ENCODE peak calls at places on chromosomes 3 and 15, in seven cellular contexts. T is neuronal stem cell, W is H9, M is mesendoderm, Y is H1, D is IMR-90, H is trophoblast cell. F is an unnamed sample.

GRCh38 chr15:74630284-74631086 is 14.8 kb downstream of the CLK3 start:
- DNase-seq in T (no peak), W (peak), M (no peak), Y (no peak), D (no peak), H (no peak), F (no peak)

GRCh38 chr3:130276203-130276803 is 69.2 kb upstream of the COL6A5 start:
- DNase-seq in T (peak), W (no peak), M (peak), Y (no peak), D (peak), H (peak), F (peak)

GRCh38 chr15:31178705-31179104 is 77.2 kb upstream of the TRPM1 start:
- DNase-seq in T (no peak), W (no peak), M (no peak), Y (no peak), D (no peak), H (no peak), F (no peak)

GRCh38 chr15:31352283-31352880 is 25.7 kb downstream of the KLF13 start:
- DNase-seq in T (no peak), W (no peak), M (no peak), Y (no peak), D (peak), H (no peak), F (no peak)

GRCh38 chr3:29337565-29337964 is 56.7 kb downstream of the RBMS3 start:
- DNase-seq in T (no peak), W (no peak), M (no peak), Y (no peak), D (no peak), H (no peak), F (no peak)

GRCh38 chr3:184228376-184229137 is 828 bp upstream of the VWA5B2 start:
- DNase-seq in T (no peak), W (no peak), M (no peak), Y (no peak), D (no peak), H (no peak), F (no peak)

GRCh38 chr3:101928890-101929289 is 79.6 kb downstream of the NFKBIZ start:
- DNase-seq in T (no peak), W (no peak), M (no peak), Y (no peak), D (peak), H (no peak), F (peak)

GRCh38 chr3:170021083-170021482 is 16.7 kb upstream of the GPR160 start:
- DNase-seq in T (no peak), W (no peak), M (peak), Y (no peak), D (no peak), H (no peak), F (no peak)

GRCh38 chr15:90334304-90334731 is 17.8 kb upstream of the ZNF774 start:
- DNase-seq in T (no peak), W (no peak), M (no peak), Y (no peak), D (no peak), H (peak), F (no peak)

GRCh38 chr3:64975138-64975537 is 287.3 kb upstream of the ADAMTS9 start:
- DNase-seq in T (no peak), W (no peak), M (no peak), Y (no peak), D (no peak), H (no peak), F (no peak)

GRCh38 chr15:89197503-89197971 is 23.8 kb downstream of the RLBP1 start:
- DNase-seq in T (peak), W (peak), M (peak), Y (no peak), D (no peak), H (no peak), F (no peak)

GRCh38 chr3:105613120-105613519 is 246.4 kb downstream of the ALCAM start:
- DNase-seq in T (no peak), W (peak), M (peak), Y (no peak), D (no peak), H (no peak), F (no peak)

GRCh38 chr15:78914027-78914764 is 30.6 kb downstream of the CTSH start:
- DNase-seq in T (no peak), W (no peak), M (peak), Y (no peak), D (no peak), H (no peak), F (no peak)

GRCh38 chr15:33022629-33023028 is 171.9 kb downstream of the FMN1 start:
- DNase-seq in T (no peak), W (peak), M (peak), Y (no peak), D (peak), H (no peak), F (peak)

GRCh38 chr3:115792206-115792955 is 169.1 kb downstream of the GAP43 start:
- DNase-seq in T (no peak), W (no peak), M (no peak), Y (no peak), D (peak), H (no peak), F (peak)

GRCh38 chr3:156633335-156633734 is 41.1 kb upstream of the TIPARP start:
- DNase-seq in T (no peak), W (no peak), M (no peak), Y (no peak), D (peak), H (peak), F (no peak)

GRCh38 chr15:63909819-63910437 is 76.2 kb upstream of the HERC1 start:
- DNase-seq in T (no peak), W (no peak), M (no peak), Y (no peak), D (peak), H (no peak), F (peak)

GRCh38 chr15:77044228-77045042 is 26.5 kb downstream of the TSPAN3 start:
- DNase-seq in T (no peak), W (no peak), M (no peak), Y (no peak), D (no peak), H (no peak), F (no peak)

GRCh38 chr3:64209866-64210609 is 15.2 kb downstream of the PRICKLE2 start:
- DNase-seq in T (no peak), W (no peak), M (no peak), Y (no peak), D (no peak), H (no peak), F (peak)

GRCh38 chr3:62586356-62586755 is 213.0 kb upstream of the FEZF2 start:
- DNase-seq in T (no peak), W (no peak), M (no peak), Y (no peak), D (peak), H (no peak), F (peak)

GRCh38 chr15:29570931-29571727 is 251.1 kb downstream of the TJP1 start:
- DNase-seq in T (peak), W (peak), M (peak), Y (no peak), D (no peak), H (peak), F (peak)

GRCh38 chr3:144369151-144369879 is 397.7 kb downstream of the DIPK2A start:
- DNase-seq in T (no peak), W (no peak), M (no peak), Y (no peak), D (no peak), H (no peak), F (no peak)

GRCh38 chr15:66071621-66072295 is 181.8 kb downstream of the MEGF11 start:
- DNase-seq in T (no peak), W (no peak), M (no peak), Y (no peak), D (no peak), H (no peak), F (no peak)

GRCh38 chr3:124882749-124883148 is 4.4 kb downstream of the ITGB5 start:
- DNase-seq in T (peak), W (no peak), M (no peak), Y (no peak), D (peak), H (no peak), F (peak)

GRCh38 chr15:55522741-55523450 is 14.9 kb upstream of the DNAAF4 start:
- DNase-seq in T (no peak), W (no peak), M (no peak), Y (no peak), D (no peak), H (no peak), F (no peak)

GRCh38 chr15:62413786-62414185 is 248.7 kb upstream of the C2CD4B start:
- DNase-seq in T (no peak), W (no peak), M (no peak), Y (no peak), D (no peak), H (no peak), F (no peak)

GRCh38 chr3:65548848-65549625 is 489.7 kb downstream of the MAGI1 start:
- DNase-seq in T (peak), W (peak), M (peak), Y (no peak), D (no peak), H (no peak), F (peak)

GRCh38 chr15:26433060-26433459 is 339.8 kb downstream of the GABRB3 start:
- DNase-seq in T (no peak), W (no peak), M (no peak), Y (no peak), D (no peak), H (no peak), F (no peak)

GRCh38 chr3:153372326-153372725 is 210.3 kb downstream of the RAP2B start:
- DNase-seq in T (no peak), W (no peak), M (no peak), Y (no peak), D (peak), H (peak), F (no peak)

GRCh38 chr3:185701891-185702563 is 115.9 kb downstream of the SENP2 start:
- DNase-seq in T (no peak), W (no peak), M (peak), Y (no peak), D (no peak), H (no peak), F (no peak)

GRCh38 chr3:5006755-5007202 is 27.5 kb downstream of the BHLHE40 start:
- DNase-seq in T (no peak), W (no peak), M (no peak), Y (no peak), D (no peak), H (peak), F (peak)

GRCh38 chr3:72340476-72341379 is 507.5 kb downstream of the SHQ1 start:
- DNase-seq in T (no peak), W (no peak), M (no peak), Y (no peak), D (no peak), H (no peak), F (peak)

GRCh38 chr3:157669403-157669802 is 166.2 kb upstream of the VEPH1 start:
- DNase-seq in T (no peak), W (no peak), M (no peak), Y (no peak), D (no peak), H (no peak), F (no peak)

GRCh38 chr3:85560088-85560790 is 601.5 kb downstream of the CADM2 start:
- DNase-seq in T (no peak), W (no peak), M (no peak), Y (no peak), D (no peak), H (no peak), F (no peak)

GRCh38 chr3:51559266-51559907 is 20.9 kb downstream of the RAD54L2 start:
- DNase-seq in T (no peak), W (no peak), M (no peak), Y (no peak), D (peak), H (no peak), F (peak)

GRCh38 chr3:99172736-99173657 is 271.5 kb upstream of the DCBLD2 start:
- DNase-seq in T (peak), W (peak), M (peak), Y (no peak), D (peak), H (peak), F (peak)

GRCh38 chr3:144843099-144843498 is 871.5 kb downstream of the DIPK2A start:
- DNase-seq in T (no peak), W (no peak), M (peak), Y (no peak), D (no peak), H (no peak), F (peak)

GRCh38 chr3:128174645-128175590 is 21.6 kb downstream of the EEFSEC start:
- DNase-seq in T (no peak), W (no peak), M (no peak), Y (no peak), D (no peak), H (peak), F (no peak)

DNA sequence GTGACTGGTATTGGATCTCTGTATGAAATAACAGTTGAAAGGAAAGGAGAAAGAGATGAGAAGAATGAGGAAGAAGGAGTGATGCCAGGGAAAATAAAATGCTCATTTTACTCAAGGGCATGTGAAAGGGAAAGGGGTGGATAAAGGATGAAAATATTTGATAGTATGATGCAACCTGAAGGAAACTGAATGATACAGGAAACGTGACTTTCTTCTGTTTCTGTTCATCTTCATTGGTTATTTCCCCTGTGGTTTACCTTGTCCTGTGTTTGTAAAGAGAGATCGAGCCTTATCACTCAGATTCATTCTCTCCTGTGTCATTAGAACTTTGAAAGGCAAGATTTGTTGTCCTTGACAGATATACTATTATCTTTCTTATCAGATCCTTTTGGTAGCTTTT is 243.6 kb upstream of the SLITRK3 start:
- DNase-seq in T (no peak), W (no peak), M (peak), Y (no peak), D (peak), H (no peak), F (no peak)
- H4K8ac ChIP-seq in T (no peak), W (no peak), M (no peak), Y (no peak), D (no peak), H (no peak), F (no peak)

GRCh38 chr3:16877527-16877926 is 7.2 kb upstream of the PLCL2 start:
- DNase-seq in T (no peak), W (no peak), M (no peak), Y (no peak), D (no peak), H (no peak), F (no peak)

GRCh38 chr3:16875876-16876575 is 8.7 kb upstream of the PLCL2 start:
- DNase-seq in T (no peak), W (no peak), M (no peak), Y (no peak), D (no peak), H (peak), F (no peak)

GRCh38 chr3:16871915-16872842 is 12.6 kb upstream of the PLCL2 start:
- DNase-seq in T (no peak), W (no peak), M (no peak), Y (no peak), D (no peak), H (no peak), F (no peak)

GRCh38 chr3:16869606-16870005 is 15.1 kb upstream of the PLCL2 start:
- DNase-seq in T (no peak), W (no peak), M (no peak), Y (no peak), D (no peak), H (no peak), F (no peak)

DNA sequence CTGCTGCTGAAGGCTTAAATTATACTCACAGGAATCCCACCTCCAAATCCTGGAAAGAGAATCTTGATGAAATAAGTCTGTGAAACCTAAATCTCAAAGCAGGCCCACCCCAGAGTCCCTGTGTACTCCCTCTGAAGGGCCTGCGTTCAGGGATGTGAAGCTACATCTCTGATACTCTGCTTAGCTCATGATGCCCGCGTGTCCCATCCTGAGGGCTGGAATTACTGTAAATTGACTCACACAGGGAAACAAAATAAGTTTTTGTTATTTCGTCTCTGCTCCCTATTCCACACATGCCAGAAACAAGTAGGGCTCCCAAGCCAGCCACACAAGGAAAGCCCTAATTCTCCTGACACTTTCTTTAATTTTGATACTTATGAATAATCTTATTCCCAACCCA is 10.9 kb upstream of the PLCL2 start:
- DNase-seq in T (no peak), W (no peak), M (no peak), Y (no peak), D (no peak), H (peak), F (no peak)
- H2BK120ac ChIP-seq in T (no peak), W (no peak), M (no peak), Y (no peak), D (no peak), H (no peak), F (no peak)

DNA sequence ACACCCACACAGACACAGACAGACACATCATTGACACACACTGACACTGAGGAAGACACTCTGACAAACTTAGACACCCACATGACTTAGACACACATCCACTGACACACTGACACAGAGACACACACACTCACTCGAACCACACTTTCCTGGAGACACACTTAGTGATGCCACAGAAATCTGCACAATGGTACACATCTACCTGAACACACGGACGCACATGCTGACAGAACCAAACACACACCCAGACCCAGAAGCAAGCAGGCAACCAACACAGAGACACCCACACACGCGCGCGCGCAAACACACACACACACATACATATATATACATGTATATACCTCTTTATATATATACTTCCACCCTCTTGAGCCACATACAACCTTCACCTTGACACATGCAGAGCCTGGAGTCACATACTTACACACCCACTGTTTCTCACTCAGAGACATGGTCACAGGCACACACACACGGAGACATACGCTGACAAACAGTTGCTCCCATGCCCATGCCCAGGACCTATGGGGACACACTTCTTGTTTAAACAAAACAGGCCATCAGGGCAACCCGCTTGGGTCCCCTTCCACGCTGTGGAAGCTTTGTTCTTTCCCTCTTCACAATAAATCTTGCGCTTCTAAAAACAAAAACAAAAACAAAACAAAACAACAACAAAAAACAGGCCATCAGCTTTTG is 907 bp upstream of the SCN5A start:
- DNase-seq in T (no peak), W (peak), M (no peak), Y (no peak), D (no peak), H (peak), F (peak)
- H3K4me2 ChIP-seq in T (peak), W (peak), M (no peak), Y (peak), D (peak), H (peak), F (no peak)

GRCh38 chr3:32310918-32311839 is 72.7 kb downstream of the CMTM8 start:
- DNase-seq in T (no peak), W (no peak), M (no peak), Y (no peak), D (no peak), H (no peak), F (no peak)

GRCh38 chr3:32308378-32308777 is 69.9 kb downstream of the CMTM8 start:
- DNase-seq in T (no peak), W (no peak), M (no peak), Y (no peak), D (no peak), H (no peak), F (no peak)

GRCh38 chr3:32307591-32307990 is 69.1 kb downstream of the CMTM8 start:
- DNase-seq in T (no peak), W (no peak), M (no peak), Y (no peak), D (no peak), H (no peak), F (no peak)

GRCh38 chr3:32309653-32310242 is 71.3 kb downstream of the CMTM8 start:
- DNase-seq in T (no peak), W (no peak), M (no peak), Y (no peak), D (no peak), H (no peak), F (no peak)

GRCh38 chr3:32310336-32310735 is 71.9 kb downstream of the CMTM8 start:
- DNase-seq in T (no peak), W (no peak), M (no peak), Y (no peak), D (no peak), H (no peak), F (no peak)
- H4K8ac ChIP-seq in T (no peak), W (no peak), M (no peak), Y (no peak), D (no peak), H (no peak), F (no peak)

GRCh38 chr3:177177670-177178295 is 19.5 kb downstream of the TBL1XR1 start:
- DNase-seq in T (no peak), W (no peak), M (no peak), Y (no peak), D (no peak), H (no peak), F (no peak)
- H2BK120ac ChIP-seq in T (no peak), W (no peak), M (no peak), Y (no peak), D (no peak), H (no peak), F (no peak)

DNA sequence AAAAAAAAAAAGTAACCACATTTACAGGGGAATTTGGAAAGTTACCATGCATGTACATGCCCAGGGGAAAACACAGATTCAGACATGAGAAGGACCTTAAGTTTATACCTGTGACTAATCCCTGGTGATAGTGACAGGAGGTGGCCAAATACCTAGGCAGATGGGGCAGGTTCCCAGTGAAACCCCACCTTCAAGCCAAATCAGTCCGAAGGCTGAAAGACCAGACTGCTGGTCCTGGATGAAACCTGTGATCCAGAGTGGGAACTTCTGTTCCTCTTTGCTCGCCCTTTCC is 15.8 kb downstream of the SPCS1 start:
- DNase-seq in T (no peak), W (no peak), M (no peak), Y (no peak), D (no peak), H (no peak), F (no peak)
- H3K4me2 ChIP-seq in T (no peak), W (no peak), M (no peak), Y (no peak), D (no peak), H (no peak), F (no peak)

DNA sequence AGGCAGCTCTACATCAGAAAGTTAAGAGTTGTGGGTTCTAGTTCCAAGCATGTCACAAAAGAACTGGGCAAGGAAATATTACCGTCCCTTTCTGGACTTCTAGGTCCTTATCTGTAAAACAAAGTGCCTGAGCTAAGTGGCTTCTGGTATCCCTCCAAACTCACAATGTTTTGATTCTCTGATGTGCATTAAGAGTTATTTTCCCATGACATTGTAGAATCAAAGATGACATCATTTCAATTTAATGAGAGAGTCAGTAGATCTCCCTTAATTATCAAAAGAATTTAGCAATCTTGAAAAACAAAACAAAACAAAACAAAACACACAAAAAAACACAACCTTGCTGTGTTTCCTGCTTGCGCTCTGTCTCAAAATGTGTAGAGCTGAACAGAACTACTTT is 88.7 kb downstream of the DUT start:
- DNase-seq in T (no peak), W (no peak), M (no peak), Y (no peak), D (no peak), H (no peak), F (no peak)
- H4K8ac ChIP-seq in T (no peak), W (no peak), M (no peak), Y (no peak), D (no peak), H (no peak), F (no peak)

GRCh38 chr15:41019174-41019573 is 65.9 kb downstream of the CHAC1 start:
- DNase-seq in T (no peak), W (no peak), M (no peak), Y (no peak), D (no peak), H (no peak), F (no peak)
- H2BK120ac ChIP-seq in T (no peak), W (no peak), M (no peak), Y (no peak), D (peak), H (no peak), F (no peak)

GRCh38 chr15:99442268-99442897 is 123.4 kb upstream of the MEF2A start:
- DNase-seq in T (no peak), W (no peak), M (peak), Y (no peak), D (peak), H (peak), F (peak)
- H3K4me2 ChIP-seq in T (no peak), W (no peak), M (no peak), Y (no peak), D (peak), H (no peak), F (no peak)